ENCODE peak calls at places on chromosomes 5 and 9, in five cellular contexts. R, L, T, H and A are unnamed samples.
A peak's percentile ranks its signal among the peaks of the same experiment; 100 is the strongest.

GRCh38 chr5:132058646-132059042 is 1.8 kb upstream of the IL3 start:
- DNase-seq in R (peak; percentile 3), L (no peak), T (no peak), H (no peak), A (no peak)

GRCh38 chr5:79318935-79319614 is 83.1 kb downstream of the JMY start:
- DNase-seq in R (no peak), L (no peak), T (no peak), H (no peak), A (peak; percentile 7)

GRCh38 chr9:124869466-124869985 is 7.6 kb downstream of the ARPC5L start:
- DNase-seq in R (peak; percentile 68), L (no peak), T (no peak), H (no peak), A (no peak)

GRCh38 chr9:106620081-106620480 is 242.9 kb upstream of the ZNF462 start:
- DNase-seq in R (no peak), L (no peak), T (no peak), H (no peak), A (no peak)

GRCh38 chr9:119318371-119318770 is 50.9 kb downstream of the BRINP1 start:
- DNase-seq in R (peak; percentile 27), L (no peak), T (no peak), H (no peak), A (no peak)

GRCh38 chr5:133667217-133667616 is 54.9 kb upstream of the FSTL4 start:
- DNase-seq in R (no peak), L (no peak), T (no peak), H (no peak), A (no peak)

GRCh38 chr9:16154570-16155078 is 601.8 kb downstream of the CCDC171 start:
- DNase-seq in R (no peak), L (no peak), T (no peak), H (peak; percentile 36), A (no peak)

GRCh38 chr5:177131019-177131320 is 2.6 kb upstream of the NSD1 start:
- DNase-seq in R (no peak), L (no peak), T (no peak), H (no peak), A (no peak)

GRCh38 chr9:1018121-1018520 is 32.0 kb upstream of the DMRT2 start:
- DNase-seq in R (no peak), L (no peak), T (peak; percentile 35), H (no peak), A (peak; percentile 13)

GRCh38 chr5:19987594-19988345 is at the start of gene CDH18:
- DNase-seq in R (peak; percentile 73), L (no peak), T (no peak), H (peak; percentile 54), A (no peak)

GRCh38 chr5:115842089-115842881 is 550 bp downstream of the AP3S1 start:
- DNase-seq in R (peak; percentile 90), L (no peak), T (peak; percentile 65), H (no peak), A (peak; percentile 51)

GRCh38 chr9:69499959-69500358 is 172.2 kb downstream of the APBA1 start:
- DNase-seq in R (no peak), L (no peak), T (no peak), H (no peak), A (no peak)

GRCh38 chr5:58133631-58134296 is 326.1 kb downstream of the PLK2 start:
- DNase-seq in R (peak; percentile 41), L (no peak), T (no peak), H (no peak), A (no peak)

GRCh38 chr5:79284852-79285251 is 48.9 kb downstream of the JMY start:
- DNase-seq in R (no peak), L (no peak), T (no peak), H (no peak), A (no peak)

GRCh38 chr5:35963381-35963843 is 25.0 kb upstream of the CAPSL start:
- DNase-seq in R (peak; percentile 10), L (no peak), T (no peak), H (no peak), A (no peak)

GRCh38 chr5:72106922-72107873 is at the start of gene MAP1B:
- DNase-seq in R (peak; percentile 90), L (no peak), T (peak; percentile 35), H (peak; percentile 92), A (no peak)

GRCh38 chr5:143977891-143978448 is 166.0 kb downstream of the HMHB1 start:
- DNase-seq in R (no peak), L (no peak), T (no peak), H (no peak), A (no peak)

GRCh38 chr9:70392850-70393249 is 21.6 kb downstream of the KLF9 start:
- DNase-seq in R (no peak), L (no peak), T (no peak), H (no peak), A (no peak)

GRCh38 chr5:1827410-1828397 is 26.5 kb downstream of the NDUFS6 start:
- DNase-seq in R (no peak), L (no peak), T (no peak), H (no peak), A (no peak)

GRCh38 chr5:175657593-175658271 is at the start of gene HRH2:
- DNase-seq in R (peak; percentile 76), L (no peak), T (no peak), H (no peak), A (no peak)

GRCh38 chr5:60652206-60652605 is 47.8 kb downstream of the DEPDC1B start:
- DNase-seq in R (no peak), L (no peak), T (no peak), H (no peak), A (no peak)

GRCh38 chr9:105858877-105859276 is 164.5 kb downstream of the TMEM38B start:
- DNase-seq in R (no peak), L (no peak), T (no peak), H (no peak), A (no peak)

GRCh38 chr5:78508231-78508765 is 140.3 kb downstream of the LHFPL2 start:
- DNase-seq in R (no peak), L (no peak), T (peak; percentile 60), H (no peak), A (no peak)

GRCh38 chr5:57366744-57367143 is 115.9 kb downstream of the ACTBL2 start:
- DNase-seq in R (no peak), L (no peak), T (peak; percentile 77), H (no peak), A (peak; percentile 95)

GRCh38 chr9:105194234-105194633 is 50.2 kb upstream of the SLC44A1 start:
- DNase-seq in R (no peak), L (no peak), T (no peak), H (no peak), A (no peak)

GRCh38 chr5:79806741-79807140 is 117.1 kb downstream of the CMYA5 start:
- DNase-seq in R (no peak), L (no peak), T (no peak), H (no peak), A (no peak)

GRCh38 chr9:99222416-99223280 is 566 bp downstream of the SEC61B start:
- DNase-seq in R (no peak), L (no peak), T (no peak), H (no peak), A (no peak)

GRCh38 chr9:99224445-99224844 is 2.4 kb downstream of the SEC61B start:
- DNase-seq in R (no peak), L (no peak), T (no peak), H (no peak), A (no peak)

GRCh38 chr9:99221623-99222415 is at the start of the genes ALG2 and SEC61B:
- DNase-seq in R (peak; percentile 97), L (peak; percentile 94), T (peak; percentile 90), H (peak; percentile 87), A (peak; percentile 88)

GRCh38 chr9:99226054-99226453 is 4.0 kb downstream of the SEC61B start:
- DNase-seq in R (no peak), L (no peak), T (no peak), H (no peak), A (no peak)

GRCh38 chr9:99221266-99221622 is 498 bp downstream of the ALG2 start:
- DNase-seq in R (no peak), L (no peak), T (no peak), H (no peak), A (no peak)
- TF ChIP-seq SIN3A in R (no peak), L (no peak), T (no peak), H (no peak), A (no peak)

GRCh38 chr9:94639996-94640376 is 668 bp upstream of the FBP1 start:
- DNase-seq in R (no peak), L (no peak), T (no peak), H (peak; percentile 58), A (no peak)

GRCh38 chr9:94643176-94643575 is 3.9 kb upstream of the FBP1 start:
- DNase-seq in R (no peak), L (no peak), T (no peak), H (no peak), A (no peak)

GRCh38 chr9:94642526-94642925 is 3.2 kb upstream of the FBP1 start:
- DNase-seq in R (no peak), L (no peak), T (no peak), H (no peak), A (no peak)

GRCh38 chr9:94639045-94639995 is at the start of gene FBP1:
- DNase-seq in R (no peak), L (no peak), T (no peak), H (no peak), A (no peak)

GRCh38 chr9:94638335-94639044 is 828 bp downstream of the FBP1 start:
- DNase-seq in R (no peak), L (no peak), T (no peak), H (no peak), A (no peak)
- H3K4me3 ChIP-seq in R (no peak overlapping the region), L (no peak overlapping the region), T (no peak overlapping the region), H (peak overlapping the region; percentile 63), A (no peak overlapping the region)

DNA sequence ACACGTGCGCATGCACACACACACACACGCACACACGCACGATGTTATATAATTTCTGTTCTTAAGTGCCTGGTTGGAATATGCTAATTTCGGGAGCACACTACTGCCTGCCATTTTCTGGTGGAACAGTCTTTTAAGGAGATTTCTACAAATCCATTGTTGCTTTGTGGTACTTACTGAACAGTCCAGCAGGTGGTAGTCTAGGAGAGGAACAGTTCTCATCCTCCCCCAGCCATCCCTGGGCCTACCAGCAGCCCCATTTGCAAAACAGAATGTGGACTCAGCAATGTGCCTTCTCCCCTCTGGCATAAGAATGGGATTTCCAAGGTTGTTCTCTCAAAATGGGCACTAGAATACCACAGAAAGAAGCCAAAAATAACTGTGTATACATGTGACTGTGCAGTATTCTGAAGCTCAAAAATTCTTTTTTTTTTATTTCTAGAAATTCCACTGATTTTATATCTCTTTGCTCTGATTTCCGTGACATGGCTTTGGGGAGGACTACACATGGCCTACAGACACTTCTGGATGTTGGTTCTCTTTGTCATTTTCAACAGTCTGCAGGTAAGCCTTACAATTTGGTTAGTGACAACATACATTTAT is 281.2 kb downstream of the ARRDC3 start:
- DNase-seq in R (peak; percentile 71), L (peak; percentile 21), T (peak; percentile 64), H (peak; percentile 53), A (peak; percentile 76)
- TF ChIP-seq SIN3A in R (peak; percentile 34), L (no peak), T (no peak), H (no peak), A (no peak)

GRCh38 chr5:14451866-14452265 is 129.7 kb upstream of the OTULINL start:
- DNase-seq in R (no peak), L (no peak), T (no peak), H (no peak), A (no peak)

GRCh38 chr5:14449052-14449661 is 132.4 kb upstream of the OTULINL start:
- DNase-seq in R (peak; percentile 60), L (no peak), T (no peak), H (no peak), A (no peak)

GRCh38 chr5:14452685-14453084 is 128.9 kb upstream of the OTULINL start:
- DNase-seq in R (no peak), L (no peak), T (no peak), H (no peak), A (no peak)

GRCh38 chr5:14447958-14448881 is 133.4 kb upstream of the OTULINL start:
- DNase-seq in R (peak; percentile 65), L (peak; percentile 28), T (no peak), H (no peak), A (no peak)

GRCh38 chr5:14450055-14450524 is 131.5 kb upstream of the OTULINL start:
- DNase-seq in R (no peak), L (no peak), T (no peak), H (no peak), A (no peak)
- H3K4me3 ChIP-seq in R (no peak overlapping the region), L (no peak overlapping the region), T (no peak overlapping the region), H (no peak overlapping the region), A (no peak overlapping the region)